ENCODE peak calls at places on chromosome 20, in ten cellular contexts. One of them, this sample, is unnamed.

GRCh38 chr20:47007826-47008655 is 113.4 kb downstream of the EYA2 start:
- DNase-seq in cardiac muscle cell: no peak
- DNase-seq in HFFc6: no peak
- DNase-seq in A549: no peak
- DNase-seq in Peyer's patch: no peak
- DNase-seq in stomach: no peak
- DNase-seq in endothelial cell: no peak
- DNase-seq in mesothelial cell of epicardium: no peak
- DNase-seq in hepatocyte: no peak
- DNase-seq in lung: no peak
- DNase-seq in this sample: no peak

GRCh38 chr20:46558511-46558959 is 8.1 kb upstream of the OCSTAMP start:
- DNase-seq in hepatocyte: peak
- DNase-seq in A549: peak
- DNase-seq in endothelial cell: no peak
- DNase-seq in lung: peak
- DNase-seq in mesothelial cell of epicardium: no peak
- DNase-seq in cardiac muscle cell: peak
- DNase-seq in Peyer's patch: no peak
- DNase-seq in HFFc6: peak
- DNase-seq in stomach: peak
- DNase-seq in this sample: no peak

GRCh38 chr20:8530022-8530421 is 398.0 kb downstream of the PLCB1 start:
- DNase-seq in HFFc6: peak
- DNase-seq in mesothelial cell of epicardium: no peak
- DNase-seq in stomach: no peak
- DNase-seq in endothelial cell: no peak
- DNase-seq in cardiac muscle cell: no peak
- DNase-seq in Peyer's patch: no peak
- DNase-seq in A549: no peak
- DNase-seq in hepatocyte: no peak
- DNase-seq in lung: no peak
- DNase-seq in this sample: no peak

GRCh38 chr20:21513881-21514540 is at the start of gene NKX2-2:
- DNase-seq in HFFc6: no peak
- DNase-seq in cardiac muscle cell: no peak
- DNase-seq in hepatocyte: no peak
- DNase-seq in Peyer's patch: no peak
- DNase-seq in mesothelial cell of epicardium: no peak
- DNase-seq in stomach: no peak
- DNase-seq in A549: no peak
- DNase-seq in endothelial cell: no peak
- DNase-seq in lung: no peak
- DNase-seq in this sample: no peak

GRCh38 chr20:46634528-46634927 is 16.7 kb downstream of the SLC13A3 start:
- DNase-seq in HFFc6: no peak
- DNase-seq in endothelial cell: no peak
- DNase-seq in stomach: no peak
- DNase-seq in lung: no peak
- DNase-seq in mesothelial cell of epicardium: no peak
- DNase-seq in cardiac muscle cell: no peak
- DNase-seq in hepatocyte: no peak
- DNase-seq in Peyer's patch: no peak
- DNase-seq in A549: no peak
- DNase-seq in this sample: no peak

GRCh38 chr20:7704021-7704420 is 236.2 kb downstream of the HAO1 start:
- DNase-seq in endothelial cell: no peak
- DNase-seq in Peyer's patch: no peak
- DNase-seq in HFFc6: no peak
- DNase-seq in A549: no peak
- DNase-seq in lung: no peak
- DNase-seq in hepatocyte: no peak
- DNase-seq in mesothelial cell of epicardium: no peak
- DNase-seq in stomach: no peak
- DNase-seq in cardiac muscle cell: no peak
- DNase-seq in this sample: no peak

GRCh38 chr20:59084041-59084841 is 41.7 kb upstream of the PRELID3B start:
- DNase-seq in Peyer's patch: no peak
- DNase-seq in HFFc6: no peak
- DNase-seq in A549: no peak
- DNase-seq in stomach: peak
- DNase-seq in mesothelial cell of epicardium: no peak
- DNase-seq in cardiac muscle cell: no peak
- DNase-seq in endothelial cell: no peak
- DNase-seq in lung: no peak
- DNase-seq in hepatocyte: no peak
- DNase-seq in this sample: no peak

GRCh38 chr20:45822863-45823262 is 4.2 kb downstream of the TNNC2 start:
- DNase-seq in HFFc6: peak
- DNase-seq in Peyer's patch: peak
- DNase-seq in mesothelial cell of epicardium: no peak
- DNase-seq in endothelial cell: no peak
- DNase-seq in hepatocyte: no peak
- DNase-seq in cardiac muscle cell: no peak
- DNase-seq in A549: no peak
- DNase-seq in lung: no peak
- DNase-seq in stomach: peak
- DNase-seq in this sample: no peak

GRCh38 chr20:49540232-49540620 is 27.7 kb downstream of the PTGIS start:
- DNase-seq in hepatocyte: no peak
- DNase-seq in HFFc6: no peak
- DNase-seq in A549: no peak
- DNase-seq in mesothelial cell of epicardium: no peak
- DNase-seq in Peyer's patch: no peak
- DNase-seq in endothelial cell: no peak
- DNase-seq in cardiac muscle cell: no peak
- DNase-seq in stomach: no peak
- DNase-seq in lung: no peak
- DNase-seq in this sample: no peak

GRCh38 chr20:16412896-16413295 is 160.4 kb downstream of the KIF16B start:
- DNase-seq in cardiac muscle cell: no peak
- DNase-seq in HFFc6: no peak
- DNase-seq in stomach: no peak
- DNase-seq in hepatocyte: no peak
- DNase-seq in A549: no peak
- DNase-seq in mesothelial cell of epicardium: no peak
- DNase-seq in Peyer's patch: no peak
- DNase-seq in lung: no peak
- DNase-seq in endothelial cell: no peak
- DNase-seq in this sample: no peak

GRCh38 chr20:62155428-62156253 is 12.1 kb downstream of the SS18L1 start:
- DNase-seq in lung: no peak
- DNase-seq in HFFc6: peak
- DNase-seq in mesothelial cell of epicardium: no peak
- DNase-seq in stomach: no peak
- DNase-seq in Peyer's patch: no peak
- DNase-seq in cardiac muscle cell: no peak
- DNase-seq in A549: no peak
- DNase-seq in hepatocyte: no peak
- DNase-seq in endothelial cell: no peak
- DNase-seq in this sample: no peak

DNA sequence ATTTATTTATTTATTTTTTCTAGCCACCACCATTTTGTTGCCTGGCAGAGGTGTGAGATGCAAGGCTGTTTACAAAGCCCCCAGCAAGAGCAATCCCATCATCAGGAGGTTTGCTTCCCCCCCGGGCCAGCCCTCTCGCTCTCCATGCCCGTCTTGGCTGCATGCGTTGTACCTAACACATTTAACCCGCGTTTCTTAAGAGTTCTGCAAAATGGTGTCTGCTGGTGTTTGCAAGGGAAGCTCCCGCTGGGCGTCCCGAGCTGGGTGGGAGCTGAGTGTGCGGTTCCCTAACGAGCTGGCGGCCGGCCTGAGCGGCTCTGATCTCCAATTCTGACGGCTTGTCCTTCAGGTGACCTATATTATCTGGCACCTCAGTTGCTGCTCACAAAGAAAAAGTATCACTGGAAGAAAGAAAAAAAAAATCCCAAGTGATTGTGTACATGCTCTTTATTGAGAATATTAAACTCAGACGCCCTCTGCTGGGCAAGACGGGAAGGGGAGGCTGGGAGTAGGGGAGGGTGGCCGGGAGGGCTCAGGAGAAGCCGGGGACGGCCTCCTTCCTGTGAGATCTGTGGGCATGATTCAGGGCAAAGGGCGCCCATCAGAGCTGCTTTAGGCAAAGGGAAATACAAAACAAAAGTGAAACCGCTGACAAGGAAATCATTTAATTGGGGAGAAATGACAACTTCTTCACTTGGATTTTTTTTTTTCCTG is 154.8 kb downstream of the BCAS1 start:
- DNase-seq in Peyer's patch: peak
- DNase-seq in A549: peak
- DNase-seq in endothelial cell: peak
- DNase-seq in stomach: peak
- DNase-seq in lung: peak
- DNase-seq in hepatocyte: peak
- DNase-seq in HFFc6: peak
- DNase-seq in mesothelial cell of epicardium: peak
- DNase-seq in cardiac muscle cell: peak
- DNase-seq in this sample: peak
- TF ChIP-seq CTCF in Peyer's patch: peak
- TF ChIP-seq CTCF in A549: peak
- TF ChIP-seq CTCF in endothelial cell: peak
- TF ChIP-seq CTCF in stomach: peak
- TF ChIP-seq CTCF in lung: peak
- TF ChIP-seq CTCF in hepatocyte: peak
- TF ChIP-seq CTCF in HFFc6: peak
- TF ChIP-seq CTCF in mesothelial cell of epicardium: peak
- TF ChIP-seq CTCF in cardiac muscle cell: peak
- TF ChIP-seq CTCF in this sample: peak

DNA sequence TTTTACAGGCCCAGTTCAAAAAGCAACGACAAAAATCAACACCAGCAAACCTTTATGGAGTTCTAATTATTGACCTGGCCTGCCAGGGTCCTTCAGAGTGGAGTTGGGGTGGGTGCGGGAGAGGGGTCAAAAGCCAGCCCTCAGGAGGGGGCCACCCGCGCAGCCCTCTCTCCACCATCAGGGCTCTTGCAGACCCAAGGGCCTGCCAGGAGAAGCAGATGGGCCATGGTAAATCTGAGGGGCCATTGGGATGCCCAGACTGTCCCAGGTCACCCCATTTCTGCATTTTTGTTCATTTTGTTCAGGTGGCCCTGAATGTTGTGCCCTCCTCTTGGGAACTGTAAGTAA is 88.4 kb downstream of the DHX35 start:
- DNase-seq in A549: no peak
- DNase-seq in Peyer's patch: no peak
- DNase-seq in HFFc6: no peak
- DNase-seq in stomach: no peak
- DNase-seq in cardiac muscle cell: no peak
- DNase-seq in endothelial cell: no peak
- DNase-seq in hepatocyte: no peak
- DNase-seq in mesothelial cell of epicardium: no peak
- DNase-seq in lung: no peak
- DNase-seq in this sample: no peak
- TF ChIP-seq CTCF in A549: no peak
- TF ChIP-seq CTCF in Peyer's patch: no peak
- TF ChIP-seq CTCF in HFFc6: no peak
- TF ChIP-seq CTCF in stomach: no peak
- TF ChIP-seq CTCF in cardiac muscle cell: no peak
- TF ChIP-seq CTCF in endothelial cell: no peak
- TF ChIP-seq CTCF in hepatocyte: no peak
- TF ChIP-seq CTCF in mesothelial cell of epicardium: no peak
- TF ChIP-seq CTCF in lung: no peak
- TF ChIP-seq CTCF in this sample: no peak

GRCh38 chr20:60101201-60101893 is 143.1 kb downstream of the CDH26 start:
- DNase-seq in A549: no peak
- DNase-seq in lung: peak
- DNase-seq in HFFc6: no peak
- DNase-seq in mesothelial cell of epicardium: no peak
- DNase-seq in Peyer's patch: no peak
- DNase-seq in hepatocyte: no peak
- DNase-seq in stomach: no peak
- DNase-seq in endothelial cell: no peak
- DNase-seq in cardiac muscle cell: no peak
- DNase-seq in this sample: no peak

GRCh38 chr20:60104980-60105379 is 146.8 kb downstream of the CDH26 start:
- DNase-seq in cardiac muscle cell: no peak
- DNase-seq in endothelial cell: no peak
- DNase-seq in A549: no peak
- DNase-seq in stomach: no peak
- DNase-seq in mesothelial cell of epicardium: no peak
- DNase-seq in Peyer's patch: no peak
- DNase-seq in HFFc6: no peak
- DNase-seq in lung: no peak
- DNase-seq in hepatocyte: no peak
- DNase-seq in this sample: no peak

GRCh38 chr20:60100780-60101179 is 142.6 kb downstream of the CDH26 start:
- DNase-seq in Peyer's patch: no peak
- DNase-seq in A549: no peak
- DNase-seq in HFFc6: no peak
- DNase-seq in cardiac muscle cell: no peak
- DNase-seq in lung: no peak
- DNase-seq in mesothelial cell of epicardium: no peak
- DNase-seq in hepatocyte: no peak
- DNase-seq in stomach: no peak
- DNase-seq in endothelial cell: no peak
- DNase-seq in this sample: no peak

GRCh38 chr20:60101894-60102281 is 143.7 kb downstream of the CDH26 start:
- DNase-seq in stomach: no peak
- DNase-seq in endothelial cell: no peak
- DNase-seq in mesothelial cell of epicardium: no peak
- DNase-seq in hepatocyte: no peak
- DNase-seq in cardiac muscle cell: no peak
- DNase-seq in HFFc6: no peak
- DNase-seq in lung: no peak
- DNase-seq in Peyer's patch: no peak
- DNase-seq in A549: no peak
- DNase-seq in this sample: no peak

DNA sequence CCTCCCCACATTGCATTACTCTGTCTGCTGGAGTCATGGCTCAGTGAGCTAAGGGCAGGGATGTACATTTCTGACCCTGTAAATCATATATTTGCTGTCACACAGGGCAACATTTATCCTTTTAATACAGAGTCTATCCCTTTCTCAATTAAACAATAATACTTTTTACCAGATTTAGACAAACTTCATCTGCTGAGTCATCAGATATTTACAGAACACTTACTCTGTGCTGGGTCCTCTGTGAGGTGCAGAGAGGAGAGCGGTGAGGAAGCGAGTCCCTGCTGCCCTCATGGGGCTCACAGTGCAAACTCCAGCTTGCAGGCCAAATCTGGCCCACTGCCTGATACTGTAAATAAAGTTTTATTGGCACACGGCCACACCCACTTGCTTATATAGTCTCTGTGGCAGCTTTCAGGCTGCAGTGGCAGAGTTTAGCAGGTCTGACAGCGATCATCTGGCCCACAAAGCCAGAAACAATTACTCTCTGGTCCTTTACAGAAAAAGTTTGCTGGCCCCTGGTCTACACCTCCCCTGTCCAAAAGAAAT is 144.5 kb downstream of the CDH26 start:
- DNase-seq in HFFc6: no peak
- DNase-seq in endothelial cell: no peak
- DNase-seq in hepatocyte: no peak
- DNase-seq in Peyer's patch: no peak
- DNase-seq in A549: no peak
- DNase-seq in lung: no peak
- DNase-seq in mesothelial cell of epicardium: no peak
- DNase-seq in stomach: no peak
- DNase-seq in cardiac muscle cell: no peak
- DNase-seq in this sample: no peak
- TF ChIP-seq CTCF in HFFc6: no peak
- TF ChIP-seq CTCF in endothelial cell: no peak
- TF ChIP-seq CTCF in hepatocyte: no peak
- TF ChIP-seq CTCF in Peyer's patch: no peak
- TF ChIP-seq CTCF in A549: no peak
- TF ChIP-seq CTCF in lung: no peak
- TF ChIP-seq CTCF in mesothelial cell of epicardium: no peak
- TF ChIP-seq CTCF in stomach: no peak
- TF ChIP-seq CTCF in cardiac muscle cell: no peak
- TF ChIP-seq CTCF in this sample: no peak

GRCh38 chr20:2751868-2752630 is 48.4 kb downstream of the CPXM1 start:
- DNase-seq in hepatocyte: peak
- DNase-seq in stomach: peak
- DNase-seq in cardiac muscle cell: peak
- DNase-seq in mesothelial cell of epicardium: no peak
- DNase-seq in A549: no peak
- DNase-seq in lung: no peak
- DNase-seq in endothelial cell: no peak
- DNase-seq in Peyer's patch: no peak
- DNase-seq in HFFc6: no peak
- DNase-seq in this sample: peak
- TF ChIP-seq CTCF in hepatocyte: no peak
- TF ChIP-seq CTCF in stomach: no peak
- TF ChIP-seq CTCF in cardiac muscle cell: no peak
- TF ChIP-seq CTCF in mesothelial cell of epicardium: no peak
- TF ChIP-seq CTCF in A549: no peak
- TF ChIP-seq CTCF in lung: no peak
- TF ChIP-seq CTCF in endothelial cell: no peak
- TF ChIP-seq CTCF in Peyer's patch: peak
- TF ChIP-seq CTCF in HFFc6: no peak
- TF ChIP-seq CTCF in this sample: no peak